ENCODE peak calls at places on chromosomes 12 and 14, in six cellular contexts. Y is hepatocyte, W is heart right ventricle, G is caudate nucleus, D is lung, T is thoracic aorta. K is an unnamed sample.

GRCh38 chr12:52175411-52176350 is 16.1 kb downstream of the KRT80 start:
- DNase-seq in D (no peak), W (no peak), Y (no peak), T (no peak), G (no peak), K (no peak)

GRCh38 chr12:104704224-104704623 is 247.5 kb downstream of the CHST11 start:
- DNase-seq in G (no peak), D (no peak), Y (no peak), W (no peak), T (no peak), K (no peak)

GRCh38 chr14:51008416-51008815 is 64.1 kb upstream of the PYGL start:
- DNase-seq in W (no peak), T (no peak), G (no peak), D (no peak), Y (no peak), K (no peak)

GRCh38 chr14:37546621-37547447 is 48.2 kb downstream of the FOXA1 start:
- DNase-seq in T (no peak), D (peak), W (no peak), Y (peak), G (no peak), K (no peak)

GRCh38 chr14:80956105-80956504 is 684 bp downstream of the TSHR start:
- DNase-seq in W (no peak), D (no peak), Y (no peak), T (no peak), G (no peak), K (no peak)

GRCh38 chr12:10634427-10634826 is 21.0 kb upstream of the MAGOHB start:
- DNase-seq in G (no peak), W (no peak), T (no peak), Y (no peak), D (no peak), K (no peak)

GRCh38 chr12:12823308-12823707 is 10.2 kb downstream of the DDX47 start:
- DNase-seq in T (no peak), W (no peak), D (no peak), G (no peak), Y (no peak), K (no peak)

GRCh38 chr14:103483600-103483999 is 39.0 kb downstream of the CKB start:
- DNase-seq in W (no peak), Y (no peak), D (no peak), T (no peak), G (no peak), K (no peak)

GRCh38 chr14:63896278-63896720 is 43.5 kb downstream of the SYNE2 start:
- DNase-seq in W (peak), G (no peak), Y (peak), D (peak), T (peak), K (no peak)

GRCh38 chr14:95157987-95158712 is 821 bp upstream of the DICER1 start:
- DNase-seq in D (no peak), Y (no peak), W (no peak), T (no peak), G (no peak), K (no peak)

GRCh38 chr12:123621101-123621500 is 12.4 kb downstream of the EIF2B1 start:
- DNase-seq in T (no peak), D (no peak), G (no peak), W (no peak), Y (no peak), K (no peak)

GRCh38 chr12:11202811-11203210 is 16.1 kb upstream of the TAS2R42 start:
- DNase-seq in Y (no peak), D (no peak), G (no peak), W (no peak), T (no peak), K (no peak)

GRCh38 chr12:7155471-7156034 is 25.4 kb downstream of the CLSTN3 start:
- DNase-seq in T (no peak), W (no peak), D (peak), Y (no peak), G (no peak), K (peak)

GRCh38 chr14:54177861-54178591 is 218.8 kb upstream of the CDKN3 start:
- DNase-seq in G (no peak), W (no peak), T (no peak), D (no peak), Y (peak), K (no peak)

GRCh38 chr12:130031571-130032189 is 127.9 kb upstream of the TMEM132D start:
- DNase-seq in Y (peak), T (no peak), W (peak), G (peak), D (peak), K (peak)

GRCh38 chr12:28640519-28640918 is 450.3 kb downstream of the CCDC91 start:
- DNase-seq in Y (no peak), D (no peak), T (no peak), G (no peak), W (no peak), K (no peak)

GRCh38 chr12:119940881-119941280 is 48.2 kb upstream of the BICDL1 start:
- DNase-seq in T (no peak), G (no peak), Y (peak), W (no peak), D (no peak), K (no peak)
- H3K27ac ChIP-seq in T (no peak), G (no peak), Y (no peak), W (no peak), D (no peak), K (no peak)

GRCh38 chr12:576613-577110 is 86.6 kb downstream of the NINJ2 start:
- DNase-seq in D (no peak), Y (no peak), T (no peak), W (peak), G (no peak), K (no peak)
- H3K27ac ChIP-seq in D (peak), Y (peak), T (peak), W (peak), G (peak), K (peak)

GRCh38 chr14:56168007-56168616 is 49.9 kb downstream of the PELI2 start:
- DNase-seq in D (no peak), G (no peak), Y (no peak), T (no peak), W (no peak), K (no peak)
- H3K27ac ChIP-seq in D (no peak), G (no peak), Y (no peak), T (no peak), W (no peak), K (no peak)

GRCh38 chr12:25106818-25107217 is 88.1 kb downstream of the DNAI7 start:
- DNase-seq in T (no peak), Y (no peak), W (no peak), D (no peak), G (no peak), K (no peak)

GRCh38 chr12:25110260-25110659 is 84.7 kb downstream of the DNAI7 start:
- DNase-seq in Y (no peak), D (no peak), G (no peak), W (no peak), T (no peak), K (no peak)

GRCh38 chr12:25102402-25102801 is 92.6 kb downstream of the DNAI7 start:
- DNase-seq in T (no peak), G (no peak), W (no peak), D (no peak), Y (no peak), K (no peak)

GRCh38 chr12:25107920-25108319 is 87.0 kb downstream of the DNAI7 start:
- DNase-seq in T (no peak), D (no peak), W (no peak), Y (no peak), G (no peak), K (no peak)
- H3K27ac ChIP-seq in T (no peak), D (no peak), W (no peak), Y (no peak), G (no peak), K (no peak)

GRCh38 chr14:75359098-75359497 is 68.7 kb upstream of the JDP2 start:
- DNase-seq in W (no peak), G (no peak), Y (no peak), D (no peak), T (no peak), K (no peak)

GRCh38 chr14:75361751-75362433 is 65.9 kb upstream of the JDP2 start:
- DNase-seq in W (no peak), G (no peak), Y (no peak), T (no peak), D (no peak), K (no peak)

GRCh38 chr14:75363156-75363555 is 64.7 kb upstream of the JDP2 start:
- DNase-seq in D (no peak), G (no peak), T (no peak), W (no peak), Y (no peak), K (no peak)

GRCh38 chr14:75369506-75369905 is 58.3 kb upstream of the JDP2 start:
- DNase-seq in D (no peak), Y (no peak), W (no peak), T (no peak), G (no peak), K (peak)

DNA sequence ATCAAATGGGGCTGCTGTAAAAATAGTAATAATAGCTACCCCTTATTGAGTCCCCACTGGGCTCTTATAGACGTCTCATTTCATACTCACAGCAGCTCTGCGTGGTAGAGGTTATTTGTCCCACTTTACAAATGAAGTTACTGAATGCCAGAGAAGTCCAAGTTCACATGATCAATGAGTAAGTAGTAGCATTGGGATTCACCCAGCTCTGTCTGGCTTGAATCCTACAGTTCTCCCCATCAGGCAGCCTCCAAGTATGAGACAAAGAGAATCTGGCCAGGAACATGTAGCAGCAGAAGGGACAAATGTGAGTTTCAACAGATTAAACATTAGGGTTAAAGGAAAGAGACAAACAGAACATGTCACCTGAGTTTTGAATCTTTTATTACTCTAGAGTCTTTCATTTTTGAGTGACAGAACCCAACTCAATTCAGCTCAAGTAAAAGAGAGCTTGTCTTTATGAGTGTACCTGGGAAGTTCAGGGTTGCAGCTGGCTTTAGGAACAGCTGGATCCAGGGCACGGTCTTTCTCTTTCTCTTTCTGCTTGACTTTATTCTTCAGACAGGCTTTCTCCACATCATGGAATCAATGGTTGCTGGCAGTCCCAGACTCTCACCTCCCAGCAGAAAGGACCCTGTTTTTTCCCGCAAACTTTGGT is 64.1 kb upstream of the JDP2 start:
- DNase-seq in D (no peak), Y (no peak), W (no peak), G (no peak), T (no peak), K (no peak)
- H3K27ac ChIP-seq in D (no peak), Y (no peak), W (no peak), G (no peak), T (no peak), K (no peak)

GRCh38 chr14:33702293-33702692 is 248.6 kb downstream of the EGLN3 start:
- DNase-seq in Y (no peak), D (no peak), W (no peak), G (no peak), T (no peak), K (no peak)

GRCh38 chr14:33704486-33704885 is 246.4 kb downstream of the EGLN3 start:
- DNase-seq in D (no peak), T (no peak), Y (no peak), G (no peak), W (no peak), K (no peak)

GRCh38 chr14:33699300-33699699 is 251.6 kb downstream of the EGLN3 start:
- DNase-seq in D (no peak), T (no peak), G (peak), Y (no peak), W (no peak), K (peak)

GRCh38 chr14:33696165-33696564 is 254.7 kb downstream of the EGLN3 start:
- DNase-seq in Y (no peak), T (no peak), W (no peak), D (no peak), G (no peak), K (no peak)

GRCh38 chr14:33700052-33700451 is 250.8 kb downstream of the EGLN3 start:
- DNase-seq in T (no peak), D (no peak), G (no peak), Y (no peak), W (no peak), K (no peak)
- H3K27ac ChIP-seq in T (no peak), D (no peak), G (peak), Y (no peak), W (no peak), K (no peak)

GRCh38 chr12:56387152-56387551 is 24.5 kb upstream of the APOF start:
- DNase-seq in D (no peak), G (no peak), T (no peak), W (no peak), Y (no peak), K (no peak)
- H3K27ac ChIP-seq in D (no peak), G (no peak), T (no peak), W (no peak), Y (peak), K (no peak)

GRCh38 chr12:71591601-71592000 is 72.0 kb downstream of the ZFC3H1 start:
- DNase-seq in G (no peak), D (no peak), T (no peak), W (no peak), Y (no peak), K (no peak)
- H3K27ac ChIP-seq in G (no peak), D (no peak), T (no peak), W (no peak), Y (no peak), K (no peak)

K was measured in substantia nigra.